ENCODE peak calls at places on chromosomes 12 and 14, in eight cellular contexts. T is HepG2, D is MV-4-11, H is NCI-H1694, J is natural killer cell, Z is Caki2, M is BJ, N is mucosa of descending colon. V is an unnamed sample.
A peak's percentile ranks its signal among the peaks of the same experiment; 100 is the strongest.

GRCh38 chr12:94566345-94566744 is 84.0 kb downstream of the TMCC3 start:
- DNase-seq in T (no peak), D (peak; percentile 62), H (no peak), J (no peak), Z (no peak), M (no peak), N (no peak), V (peak; percentile 35)

GRCh38 chr14:85421166-85421877 is 108.6 kb upstream of the FLRT2 start:
- DNase-seq in T (no peak), D (peak; percentile 82), H (no peak), J (no peak), Z (no peak), M (peak; percentile 36), N (no peak), V (peak; percentile 65)

GRCh38 chr14:53002576-53002975 is 51.7 kb upstream of the FERMT2 start:
- DNase-seq in T (peak; percentile 13), D (peak; percentile 51), H (no peak), J (no peak), Z (no peak), M (no peak), N (no peak), V (no peak)

GRCh38 chr14:71932229-71932951 is at the start of gene RGS6:
- DNase-seq in T (peak; percentile 1), D (no peak), H (no peak), J (no peak), Z (no peak), M (no peak), N (peak; percentile 68), V (peak; percentile 5)

GRCh38 chr12:18696971-18697602 is 40.7 kb downstream of the PLCZ1 start:
- DNase-seq in T (no peak), D (no peak), H (no peak), J (no peak), Z (peak; percentile 40), M (no peak), N (no peak), V (no peak)

GRCh38 chr12:49491823-49492222 is 47.0 kb upstream of the KCNH3 start:
- DNase-seq in T (no peak), D (no peak), H (no peak), J (no peak), Z (no peak), M (no peak), N (no peak), V (no peak)

GRCh38 chr14:56487090-56487667 is 92.4 kb upstream of the TMEM260 start:
- DNase-seq in T (no peak), D (no peak), H (peak; percentile 29), J (no peak), Z (no peak), M (no peak), N (no peak), V (peak; percentile 18)

GRCh38 chr12:6703631-6704030 is 3.0 kb upstream of the PIANP start:
- DNase-seq in T (peak; percentile 31), D (no peak), H (no peak), J (no peak), Z (no peak), M (no peak), N (no peak), V (no peak)

GRCh38 chr14:23137221-23138172 is 18.4 kb upstream of the CEBPE start:
- DNase-seq in T (no peak), D (no peak), H (peak; percentile 36), J (no peak), Z (no peak), M (no peak), N (no peak), V (no peak)

GRCh38 chr12:122227341-122227740 is 1.5 kb upstream of the DIABLO start:
- DNase-seq in T (no peak), D (no peak), H (no peak), J (peak; percentile 55), Z (no peak), M (no peak), N (peak; percentile 34), V (no peak)

GRCh38 chr14:102738373-102739189 is 38.7 kb upstream of the TRAF3 start:
- DNase-seq in T (no peak), D (no peak), H (no peak), J (no peak), Z (no peak), M (no peak), N (no peak), V (no peak)

GRCh38 chr14:76078501-76078900 is 73.2 kb upstream of the GPATCH2L start:
- DNase-seq in T (no peak), D (no peak), H (no peak), J (no peak), Z (no peak), M (no peak), N (no peak), V (no peak)

GRCh38 chr12:119444462-119445044 is 110.0 kb downstream of the CCDC60 start:
- DNase-seq in T (peak; percentile 72), D (peak; percentile 66), H (peak; percentile 37), J (peak; percentile 21), Z (peak; percentile 75), M (no peak), N (peak; percentile 40), V (peak; percentile 69)